ENCODE peak calls at places on chromosomes 7 and 10, in seven cellular contexts. M is ELR; E is aorta; L is erythroblast; N is stimulated activated CD8-positive, alpha-beta memory T cell treated with anti-CD3 and anti-CD28 coated beads, Interleukin-12 subunit alpha, Interleukin-12 subunit beta, amount 100 ng/mL, for 4 hours; K is CD4-positive, alpha-beta T cell; J is LoVo. H is an unnamed sample.

GRCh38 chr7:100799037-100799896 is 28.1 kb downstream of the EPHB4 start:
- DNase-seq in M (peak), E (peak), L (peak), N (peak), K (peak), J (peak), H (no peak)

GRCh38 chr10:4803822-4804221 is 22.2 kb upstream of the AKR1E2 start:
- DNase-seq in M (no peak), E (no peak), L (no peak), N (no peak), K (no peak), J (no peak), H (no peak)

GRCh38 chr7:90596745-90597526 is 815 bp downstream of the CDK14 start:
- DNase-seq in M (peak), E (no peak), L (no peak), N (no peak), K (no peak), J (no peak), H (no peak)

GRCh38 chr7:144011458-144012230 is 11.5 kb downstream of the OR6B1 start:
- DNase-seq in M (peak), E (no peak), L (no peak), N (no peak), K (no peak), J (no peak), H (no peak)

GRCh38 chr7:85175217-85175616 is 11.6 kb downstream of the SEMA3D start:
- DNase-seq in M (no peak), E (no peak), L (no peak), N (no peak), K (no peak), J (no peak), H (no peak)

GRCh38 chr10:20276127-20276979 is 460.1 kb downstream of the PLXDC2 start:
- DNase-seq in M (no peak), E (no peak), L (no peak), N (no peak), K (no peak), J (no peak), H (no peak)

GRCh38 chr7:70583965-70584883 is 547.7 kb upstream of the GALNT17 start:
- DNase-seq in M (no peak), E (no peak), L (no peak), N (no peak), K (no peak), J (no peak), H (no peak)

GRCh38 chr7:100208911-100209408 is 10.8 kb upstream of the PVRIG start:
- DNase-seq in M (no peak), E (no peak), L (no peak), N (no peak), K (no peak), J (no peak), H (no peak)

GRCh38 chr10:36171546-36171945 is 529.5 kb upstream of the FZD8 start:
- DNase-seq in M (peak), E (no peak), L (no peak), N (no peak), K (no peak), J (no peak), H (no peak)

H was measured in upper lobe of left lung.